ENCODE peak calls at places on chromosomes 1 and 21, in four cellular contexts. Z, Y, E and K are unnamed samples.
A peak's percentile ranks its signal among the peaks of the same experiment; 100 is the strongest.

GRCh38 chr1:119831027-119831426 is 19.8 kb upstream of the REG4 start:
- DNase-seq in Z (no peak), Y (no peak), E (no peak), K (no peak)

GRCh38 chr1:30706528-30706927 is 16.9 kb downstream of the MATN1 start:
- DNase-seq in Z (no peak), Y (no peak), E (no peak), K (no peak)

GRCh38 chr1:72526926-72527325 is 244.6 kb upstream of the NEGR1 start:
- DNase-seq in Z (no peak), Y (no peak), E (no peak), K (no peak)

GRCh38 chr1:19689856-19690255 is 25.2 kb downstream of the HTR6 start:
- DNase-seq in Z (no peak), Y (no peak), E (no peak), K (no peak)

GRCh38 chr1:178241057-178241456 is 147.2 kb downstream of the RASAL2 start:
- DNase-seq in Z (no peak), Y (no peak), E (no peak), K (no peak)

GRCh38 chr1:180267211-180267561 is 37.1 kb downstream of the LHX4 start:
- DNase-seq in Z (no peak), Y (no peak), E (no peak), K (no peak)

GRCh38 chr1:46485564-46486431 is 3.8 kb upstream of the DMBX1 start:
- DNase-seq in Z (no peak), Y (no peak), E (peak; percentile 58), K (no peak)

GRCh38 chr21:35048706-35049617 is at the start of gene RUNX1:
- DNase-seq in Z (no peak), Y (no peak), E (no peak), K (no peak)

GRCh38 chr1:224256642-224257041 is 73.3 kb downstream of the NVL start:
- DNase-seq in Z (no peak), Y (no peak), E (no peak), K (no peak)

GRCh38 chr1:88504601-88505000 is 179.5 kb upstream of the PKN2 start:
- DNase-seq in Z (no peak), Y (no peak), E (no peak), K (no peak)

GRCh38 chr21:44365251-44365966 is 12.0 kb downstream of the TRPM2 start:
- DNase-seq in Z (no peak), Y (no peak), E (peak; percentile 15), K (no peak)

GRCh38 chr1:2232255-2232915 is 4.3 kb downstream of the SKI start:
- DNase-seq in Z (no peak), Y (no peak), E (no peak), K (no peak)

GRCh38 chr21:29258626-29259335 is 39.9 kb upstream of the BACH1 start:
- DNase-seq in Z (peak; percentile 54), Y (no peak), E (no peak), K (no peak)

GRCh38 chr1:67140460-67140859 is 5.7 kb upstream of the C1orf141 start:
- DNase-seq in Z (no peak), Y (no peak), E (no peak), K (no peak)

GRCh38 chr1:219304227-219305226 is 130.8 kb downstream of the LYPLAL1 start:
- DNase-seq in Z (no peak), Y (no peak), E (peak; percentile 10), K (no peak)

GRCh38 chr21:36347962-36348328 is 27.9 kb downstream of the MORC3 start:
- DNase-seq in Z (no peak), Y (no peak), E (no peak), K (no peak)

GRCh38 chr1:115829023-115829674 is 11.8 kb downstream of the NHLH2 start:
- DNase-seq in Z (no peak), Y (peak; percentile 24), E (no peak), K (no peak)

GRCh38 chr1:156970017-156970416 is 49.6 kb downstream of the LRRC71 start:
- DNase-seq in Z (no peak), Y (no peak), E (no peak), K (no peak)

GRCh38 chr1:200134116-200134515 is 106.6 kb downstream of the NR5A2 start:
- DNase-seq in Z (no peak), Y (no peak), E (no peak), K (no peak)

GRCh38 chr1:182955596-182956588 is 2.9 kb upstream of the SHCBP1L start:
- DNase-seq in Z (no peak), Y (no peak), E (no peak), K (no peak)

GRCh38 chr1:100362821-100363466 is 10.6 kb downstream of the CDC14A start:
- DNase-seq in Z (no peak), Y (no peak), E (peak; percentile 54), K (no peak)

GRCh38 chr1:164320780-164321683 is 238.0 kb upstream of the PBX1 start:
- DNase-seq in Z (peak; percentile 20), Y (no peak), E (peak; percentile 58), K (no peak)

GRCh38 chr1:95179205-95180001 is 54.6 kb upstream of the RWDD3 start:
- DNase-seq in Z (no peak), Y (no peak), E (peak; percentile 39), K (no peak)

GRCh38 chr1:21292991-21293536 is 2.8 kb upstream of the ECE1 start:
- DNase-seq in Z (no peak), Y (no peak), E (no peak), K (no peak)

GRCh38 chr1:28341591-28341990 is 12.8 kb downstream of the MED18 start:
- DNase-seq in Z (no peak), Y (no peak), E (no peak), K (no peak)

GRCh38 chr1:33256335-33256700 is at the start of gene ZNF362:
- DNase-seq in Z (peak; percentile 21), Y (no peak), E (no peak), K (no peak)

GRCh38 chr1:232239557-232240468 is 390.1 kb downstream of the SIPA1L2 start:
- DNase-seq in Z (no peak), Y (no peak), E (no peak), K (no peak)

GRCh38 chr1:54188291-54188690 is 11.5 kb downstream of the CYB5RL start:
- DNase-seq in Z (no peak), Y (no peak), E (no peak), K (no peak)

GRCh38 chr1:52925571-52926005 is 1.5 kb upstream of the SCP2 start:
- DNase-seq in Z (no peak), Y (no peak), E (no peak), K (no peak)

GRCh38 chr1:203173156-203173555 is 2.5 kb downstream of the MYBPH start:
- DNase-seq in Z (no peak), Y (no peak), E (no peak), K (peak; percentile 22)
- TF ChIP-seq POLR2AphosphoS5 in Z (no peak), Y (no peak), E (no peak), K (no peak)

DNA sequence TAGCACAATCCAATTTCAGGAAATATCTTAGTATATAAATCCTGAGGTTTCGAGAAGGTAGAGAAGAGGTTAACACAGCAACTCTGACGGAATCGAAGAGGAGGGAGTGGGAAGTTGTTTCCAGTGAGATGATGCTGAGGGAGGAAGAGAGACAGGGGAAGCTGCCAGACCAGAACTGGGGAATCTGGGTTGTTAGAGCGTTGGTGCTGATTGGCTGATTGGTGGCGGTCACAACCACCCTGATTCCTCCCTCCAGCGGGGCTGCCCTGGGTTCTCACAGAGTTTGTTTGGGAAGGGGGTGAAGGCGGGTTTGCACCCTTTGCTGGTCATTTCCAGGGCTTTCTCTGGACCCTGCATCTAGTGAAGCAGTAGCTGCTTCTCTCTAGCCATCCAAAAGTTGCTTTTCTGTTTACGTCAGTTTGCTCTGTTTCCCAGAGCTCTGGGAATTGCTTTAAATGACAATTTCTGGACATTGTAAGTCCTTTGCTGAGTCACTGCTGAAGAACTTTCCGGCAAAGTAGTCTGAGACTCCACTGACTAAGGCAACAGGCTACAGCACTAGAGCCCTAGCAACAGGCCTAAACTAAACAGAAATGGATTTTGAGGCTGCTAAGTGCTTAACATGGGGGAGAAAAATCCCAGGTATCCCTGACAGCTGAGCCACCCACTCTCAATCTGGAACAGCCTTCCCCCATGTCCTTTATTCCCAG is 90.1 kb downstream of the TENT5C start:
- DNase-seq in Z (no peak), Y (no peak), E (no peak), K (no peak)
- TF ChIP-seq POLR2AphosphoS5 in Z (no peak), Y (no peak), E (no peak), K (no peak)

GRCh38 chr1:234601217-234602017 is 8.6 kb downstream of the IRF2BP2 start:
- DNase-seq in Z (no peak), Y (no peak), E (peak; percentile 51), K (no peak)

GRCh38 chr1:234602334-234603220 is 7.4 kb downstream of the IRF2BP2 start:
- DNase-seq in Z (peak; percentile 76), Y (peak; percentile 88), E (no peak), K (peak; percentile 61)

GRCh38 chr1:234598974-234599616 is 10.9 kb downstream of the IRF2BP2 start:
- DNase-seq in Z (no peak), Y (no peak), E (no peak), K (no peak)

GRCh38 chr1:234599617-234600417 is 10.2 kb downstream of the IRF2BP2 start:
- DNase-seq in Z (peak; percentile 80), Y (peak; percentile 51), E (peak; percentile 93), K (peak; percentile 76)

DNA sequence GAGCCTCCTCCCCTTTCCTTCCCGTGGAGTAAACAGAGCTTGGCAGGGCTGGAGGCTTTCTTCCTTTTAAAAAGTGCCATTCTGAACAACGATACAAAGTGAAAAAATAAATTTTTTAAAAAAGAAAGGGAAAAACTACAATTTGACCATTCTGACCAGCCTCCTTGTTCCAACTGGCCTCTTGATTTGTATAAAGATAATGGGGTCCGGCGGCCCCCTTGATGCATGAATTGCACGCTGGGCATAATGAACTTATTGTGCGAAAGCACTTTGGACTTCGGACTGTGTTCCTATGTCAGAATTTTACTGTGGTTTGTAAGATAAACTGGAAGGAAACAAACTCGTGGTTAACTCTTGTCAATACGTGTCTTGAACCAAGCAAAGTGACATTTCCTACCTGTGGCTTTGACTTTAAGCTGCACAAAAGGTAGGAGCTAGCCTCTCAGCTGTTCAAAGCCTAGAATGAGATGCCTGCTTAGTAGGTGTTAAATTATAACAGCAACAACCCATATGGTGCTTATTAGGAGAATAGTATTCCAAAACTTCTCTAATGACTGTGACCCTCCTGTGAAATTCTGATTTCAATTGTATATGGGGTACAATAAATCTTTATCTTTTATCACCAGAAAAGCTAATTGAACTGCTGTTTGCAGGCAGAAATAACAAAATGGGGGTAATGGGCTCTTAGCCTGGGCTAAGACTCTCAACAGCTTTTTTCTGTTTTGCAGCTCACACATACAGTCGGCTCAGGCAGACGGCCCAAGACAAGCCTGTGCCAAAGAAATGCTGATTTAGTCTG is 9.4 kb downstream of the IRF2BP2 start:
- DNase-seq in Z (no peak), Y (peak; percentile 51), E (peak; percentile 52), K (no peak)
- TF ChIP-seq POLR2AphosphoS5 in Z (peak; percentile 8), Y (peak; percentile 7), E (no peak), K (no peak)

DNA sequence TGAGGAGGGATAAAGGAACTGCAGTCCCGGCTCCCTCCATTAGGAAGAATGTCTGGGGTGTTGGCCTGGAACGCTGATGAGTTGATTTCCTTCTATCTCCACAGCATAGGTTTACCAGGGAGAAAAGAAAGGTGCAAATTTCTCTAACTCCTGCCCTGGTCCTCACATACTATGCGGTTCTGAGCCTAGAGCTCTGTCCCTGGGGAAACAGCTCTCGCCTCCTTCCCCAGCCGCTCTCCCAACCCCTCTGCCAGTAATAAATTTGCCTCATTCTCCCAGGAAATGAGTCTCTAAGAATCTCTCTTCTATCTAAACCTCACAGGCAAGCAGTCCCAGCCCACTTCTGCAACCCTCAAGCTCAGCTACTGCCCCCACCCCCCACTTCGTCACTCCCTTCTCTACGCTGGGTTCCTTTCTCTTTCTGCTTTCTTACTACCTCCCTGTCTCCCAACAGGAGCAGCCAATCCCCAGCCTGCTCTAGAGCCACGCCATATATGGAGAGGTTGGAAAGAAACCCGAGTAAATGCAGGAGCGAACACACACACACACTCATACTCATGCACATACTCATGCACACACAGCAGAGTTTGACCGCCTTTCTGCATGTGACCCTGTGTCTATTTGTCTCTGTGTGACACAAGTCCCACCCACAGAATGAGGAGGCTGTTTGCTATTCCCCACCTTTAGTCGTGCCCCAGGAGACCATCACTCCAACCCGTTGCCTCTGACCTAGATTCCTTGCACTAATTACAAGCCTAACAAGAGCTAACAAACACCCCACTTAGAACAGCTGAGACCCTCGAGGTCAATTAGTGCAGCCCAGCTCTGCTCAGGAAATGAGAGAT is 13.4 kb downstream of the PLEKHO1 start:
- DNase-seq in Z (peak; percentile 93), Y (no peak), E (peak; percentile 71), K (peak; percentile 73)
- TF ChIP-seq POLR2AphosphoS5 in Z (peak; percentile 98), Y (no peak), E (peak; percentile 67), K (peak; percentile 53)